ENCODE peak calls at places on chromosomes 2 and 18, in seven cellular contexts. F is MM.1S, J is thyroid gland, C is breast epithelium, S is mammary epithelial cell, M is hepatocyte, K is tibial artery. E is an unnamed sample.

GRCh38 chr18:12769644-12770440 is 67.0 kb downstream of the PSMG2 start:
- DNase-seq in S (no peak), F (no peak), K (no peak), M (no peak), C (no peak), J (no peak), E (no peak)

GRCh38 chr2:30629866-30630265 is 177.4 kb downstream of the CAPN13 start:
- DNase-seq in M (peak; percentile 17), J (no peak), S (no peak), F (no peak), K (no peak), C (no peak), E (no peak)

GRCh38 chr2:30425326-30425725 is 21.7 kb upstream of the LCLAT1 start:
- DNase-seq in M (no peak), C (no peak), F (no peak), J (no peak), S (peak; percentile 48), K (peak; percentile 61), E (no peak)

GRCh38 chr2:181240844-181241243 is 216.3 kb upstream of the ITGA4 start:
- DNase-seq in S (no peak), F (no peak), M (no peak), K (no peak), C (no peak), J (no peak), E (no peak)

GRCh38 chr2:3263487-3263886 is 114.1 kb downstream of the EIPR1 start:
- DNase-seq in S (no peak), J (no peak), K (no peak), M (no peak), F (no peak), C (no peak), E (no peak)

GRCh38 chr2:32946314-32947075 is at the start of gene LTBP1:
- DNase-seq in J (peak; percentile 62), C (peak; percentile 59), M (peak; percentile 85), K (peak; percentile 51), F (peak; percentile 78), S (peak; percentile 66), E (peak; percentile 75)

GRCh38 chr2:235262750-235263149 is 231.1 kb upstream of the AGAP1 start:
- DNase-seq in J (no peak), M (no peak), S (no peak), K (no peak), F (no peak), C (no peak), E (no peak)

GRCh38 chr2:74149249-74149530 is 1.5 kb upstream of the BOLA3 start:
- DNase-seq in C (no peak), F (no peak), K (no peak), S (no peak), J (no peak), M (no peak), E (no peak)

GRCh38 chr2:132597166-132597565 is 72.8 kb downstream of the LYPD1 start:
- DNase-seq in C (no peak), F (no peak), M (no peak), J (no peak), S (no peak), K (no peak), E (no peak)

GRCh38 chr2:129798301-129798581 is 181.2 kb upstream of the RAB6C start:
- DNase-seq in F (no peak), J (no peak), S (no peak), C (no peak), K (no peak), M (no peak), E (no peak)

GRCh38 chr2:59182249-59182648 is 941.1 kb upstream of the FANCL start:
- DNase-seq in M (peak; percentile 61), C (no peak), F (no peak), S (no peak), J (no peak), K (no peak), E (no peak)

GRCh38 chr2:39325966-39326365 is 82.2 kb upstream of the CDKL4 start:
- DNase-seq in C (no peak), K (no peak), F (no peak), M (no peak), J (no peak), S (no peak), E (no peak)

GRCh38 chr18:34880882-34881852 is 160.0 kb upstream of the MAPRE2 start:
- DNase-seq in K (no peak), C (no peak), M (peak; percentile 31), F (no peak), S (no peak), J (no peak), E (no peak)

GRCh38 chr2:241036397-241036963 is 38.1 kb downstream of the SNED1 start:
- DNase-seq in J (peak; percentile 83), C (no peak), M (no peak), F (peak; percentile 91), K (no peak), S (peak; percentile 13), E (no peak)

GRCh38 chr2:39642054-39642742 is 23.5 kb upstream of the TMEM178A start:
- DNase-seq in M (no peak), C (no peak), F (no peak), K (no peak), J (no peak), S (peak; percentile 79), E (no peak)

GRCh38 chr2:109513749-109514588 is 99.8 kb downstream of the SEPTIN10 start:
- DNase-seq in J (no peak), K (peak; percentile 71), F (no peak), S (peak; percentile 86), M (peak; percentile 64), C (no peak), E (no peak)

GRCh38 chr18:21632393-21632792 is 20.3 kb downstream of the SNRPD1 start:
- DNase-seq in S (no peak), M (no peak), C (no peak), F (no peak), J (no peak), K (no peak), E (no peak)

GRCh38 chr2:234679766-234680687 is 183.1 kb upstream of the ARL4C start:
- DNase-seq in F (no peak), J (peak; percentile 21), S (peak; percentile 63), K (peak; percentile 81), M (peak; percentile 66), C (no peak), E (no peak)

GRCh38 chr18:3135536-3135935 is 84.2 kb downstream of the MYOM1 start:
- DNase-seq in J (no peak), S (no peak), C (no peak), F (no peak), K (no peak), M (no peak), E (no peak)

GRCh38 chr2:194725169-194725568 is 931.9 kb upstream of the SLC39A10 start:
- DNase-seq in S (peak; percentile 51), K (no peak), M (no peak), C (no peak), J (no peak), F (no peak), E (no peak)
- H3K27ac ChIP-seq in S (peak overlapping the region; percentile 53), K (no peak overlapping the region), M (no peak overlapping the region), C (no peak overlapping the region), J (no peak overlapping the region), F (no peak overlapping the region), E (no peak overlapping the region)

DNA sequence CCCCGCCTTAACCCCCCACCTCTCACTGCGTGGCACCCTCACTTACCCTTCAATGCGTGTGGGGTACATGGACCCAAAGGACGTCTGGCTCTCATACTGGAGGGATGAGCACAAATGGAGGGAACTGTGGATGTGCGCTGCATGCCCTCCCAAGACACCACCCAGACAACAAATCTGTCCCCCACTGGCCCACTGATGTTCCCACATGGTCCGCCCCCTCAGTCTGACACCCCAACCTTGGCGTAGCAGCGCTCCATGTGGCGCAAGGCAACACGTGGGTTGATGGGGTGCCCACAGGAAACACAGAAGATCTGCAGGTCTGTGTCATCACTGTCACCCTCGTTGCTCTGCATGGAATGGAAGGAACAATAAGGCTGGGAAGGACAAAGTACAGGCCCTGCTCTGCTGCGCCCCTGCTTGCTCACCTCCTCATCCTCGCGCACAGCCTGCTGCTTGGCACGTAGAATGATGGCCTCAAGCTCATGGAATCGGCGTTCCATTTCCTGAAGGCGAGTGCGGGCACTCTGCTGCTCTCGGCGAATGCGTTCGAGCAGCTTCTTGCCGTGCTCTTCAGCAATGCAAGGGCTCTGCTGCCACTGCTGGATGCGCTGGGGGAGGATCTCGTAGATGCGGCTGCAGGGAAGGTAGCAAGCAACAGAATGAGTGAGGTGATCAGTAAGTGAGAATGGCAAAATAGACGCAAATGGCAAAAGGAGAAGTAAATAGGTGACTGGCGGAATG is 2.3 kb upstream of the MBD1 start:
- DNase-seq in M (no peak), C (no peak), K (no peak), J (no peak), S (no peak), F (no peak), E (no peak)
- H3K4me1 ChIP-seq in M (peaks cover 16% of the 10 kb centered on the region), C (peaks cover 5% of the 10 kb centered on the region), K (peaks cover 27% of the 10 kb centered on the region), J (peaks cover 17% of the 10 kb centered on the region), S (peaks cover 47% of the 10 kb centered on the region), F (peaks cover 25% of the 10 kb centered on the region), E (peaks cover 11% of the 10 kb centered on the region)

DNA sequence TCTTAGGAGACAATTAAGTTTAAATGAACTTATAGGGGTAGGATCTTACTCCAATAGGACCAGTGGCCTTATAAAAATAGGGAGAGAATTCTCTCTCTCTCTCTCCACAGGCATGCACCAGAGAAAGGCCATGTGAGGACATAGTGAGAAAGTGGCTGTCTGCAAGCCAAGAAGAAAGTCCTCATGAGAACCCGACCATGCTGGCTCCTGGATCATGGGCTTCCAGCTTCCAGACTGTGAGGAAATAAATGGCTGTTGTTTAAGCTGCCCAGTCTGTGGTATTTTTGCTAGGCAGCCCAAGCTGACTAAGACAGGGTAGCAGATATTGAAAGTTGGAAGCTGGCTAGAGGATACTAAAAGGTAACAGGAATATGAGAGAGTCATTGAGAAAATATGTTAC is 454.0 kb downstream of the NBAS start:
- DNase-seq in F (no peak), M (no peak), C (no peak), K (no peak), J (no peak), S (no peak), E (no peak)
- H3K27ac ChIP-seq in F (no peak overlapping the region), M (no peak overlapping the region), C (no peak overlapping the region), K (no peak overlapping the region), J (no peak overlapping the region), S (no peak overlapping the region), E (no peak overlapping the region)

GRCh38 chr2:172510582-172510981 is 45.3 kb upstream of the PDK1 start:
- DNase-seq in J (no peak), K (no peak), C (no peak), M (no peak), S (no peak), F (no peak), E (no peak)
- H3K4me1 ChIP-seq in J (no peaks in the 10 kb centered on the region), K (no peaks in the 10 kb centered on the region), C (no peaks in the 10 kb centered on the region), M (no peaks in the 10 kb centered on the region), S (no peaks in the 10 kb centered on the region), F (no peaks in the 10 kb centered on the region), E (no peaks in the 10 kb centered on the region)

E was measured in prostate gland.